ENCODE peak calls at places on chromosomes 6 and 20, in five cellular contexts. N is A549, O is IMR-90, F is gastrocnemius medialis, D is Peyer's patch. C is an unnamed sample.

GRCh38 chr6:137715589-137716045 is 151.4 kb upstream of the TNFAIP3 start:
- DNase-seq in F (no peak), D (no peak), O (peak), N (no peak), C (no peak)

GRCh38 chr20:59151820-59152219 is 11.8 kb upstream of the ZNF831 start:
- DNase-seq in N (no peak), D (no peak), F (no peak), O (no peak), C (no peak)

GRCh38 chr20:420169-420620 is 12.1 kb downstream of the RBCK1 start:
- DNase-seq in O (no peak), F (no peak), N (no peak), D (no peak), C (no peak)

GRCh38 chr20:60088236-60088635 is 130.0 kb downstream of the CDH26 start:
- DNase-seq in O (no peak), D (no peak), F (no peak), N (no peak), C (no peak)

GRCh38 chr6:134920422-134920821 is 29.5 kb downstream of the ALDH8A1 start:
- DNase-seq in N (no peak), O (no peak), F (no peak), D (no peak), C (no peak)

GRCh38 chr6:127436578-127437110 is 22.5 kb downstream of the KIAA0408 start:
- DNase-seq in O (no peak), F (peak), N (no peak), D (no peak), C (no peak)

GRCh38 chr6:127635091-127635490 is 58.1 kb downstream of the C6orf58 start:
- DNase-seq in N (no peak), O (no peak), F (no peak), D (no peak), C (no peak)

GRCh38 chr20:444862-445426 is 17.4 kb downstream of the TBC1D20 start:
- DNase-seq in F (peak), O (peak), D (no peak), N (no peak), C (peak)

GRCh38 chr6:104625536-104625935 is 234.2 kb downstream of the HACE1 start:
- DNase-seq in D (no peak), O (peak), N (no peak), F (no peak), C (no peak)

GRCh38 chr20:10093087-10093591 is 58.4 kb downstream of the ANKEF1 start:
- DNase-seq in O (peak), F (no peak), D (no peak), N (peak), C (peak)

GRCh38 chr6:40160826-40161225 is 226.6 kb upstream of the MOCS1 start:
- DNase-seq in O (no peak), N (no peak), F (no peak), D (no peak), C (no peak)

GRCh38 chr6:170162011-170162770 is 128.7 kb downstream of the DLL1 start:
- DNase-seq in F (no peak), O (no peak), N (no peak), D (no peak), C (no peak)

GRCh38 chr6:111872521-111873177 is 603 bp downstream of the FYN start:
- DNase-seq in D (peak), F (peak), N (no peak), O (peak), C (peak)
- TF ChIP-seq POLR2A in D (no peak), F (no peak), N (no peak), O (no peak), C (no peak)

GRCh38 chr6:150005761-150006651 is 19.3 kb downstream of the RAET1L start:
- DNase-seq in D (no peak), F (no peak), N (no peak), O (no peak), C (no peak)
- H3K4me3 ChIP-seq in D (peak), F (peak), N (peak), O (peak), C (peak)

DNA sequence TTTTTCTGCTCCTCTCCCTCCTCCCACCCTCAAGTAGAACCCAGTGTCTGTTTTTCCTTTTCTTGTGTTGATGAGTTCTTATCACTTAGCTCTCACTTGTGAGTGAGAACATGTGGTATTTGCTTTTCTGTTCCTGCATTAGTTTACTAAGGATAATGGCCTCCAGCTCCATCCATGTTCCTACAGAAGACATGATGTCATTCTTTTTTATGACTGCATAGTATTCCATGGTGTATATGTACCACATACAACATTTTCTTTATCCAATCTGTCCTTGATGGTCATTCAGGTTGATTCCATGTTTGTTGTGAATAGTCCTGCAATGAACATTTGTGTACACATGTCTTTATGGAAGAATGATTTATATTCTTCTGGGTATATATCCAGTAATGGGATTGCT is 81.0 kb downstream of the TOX2 start:
- DNase-seq in D (no peak), F (no peak), O (no peak), N (no peak), C (no peak)
- TF ChIP-seq POLR2A in D (no peak), F (no peak), O (no peak), N (no peak), C (no peak)

DNA sequence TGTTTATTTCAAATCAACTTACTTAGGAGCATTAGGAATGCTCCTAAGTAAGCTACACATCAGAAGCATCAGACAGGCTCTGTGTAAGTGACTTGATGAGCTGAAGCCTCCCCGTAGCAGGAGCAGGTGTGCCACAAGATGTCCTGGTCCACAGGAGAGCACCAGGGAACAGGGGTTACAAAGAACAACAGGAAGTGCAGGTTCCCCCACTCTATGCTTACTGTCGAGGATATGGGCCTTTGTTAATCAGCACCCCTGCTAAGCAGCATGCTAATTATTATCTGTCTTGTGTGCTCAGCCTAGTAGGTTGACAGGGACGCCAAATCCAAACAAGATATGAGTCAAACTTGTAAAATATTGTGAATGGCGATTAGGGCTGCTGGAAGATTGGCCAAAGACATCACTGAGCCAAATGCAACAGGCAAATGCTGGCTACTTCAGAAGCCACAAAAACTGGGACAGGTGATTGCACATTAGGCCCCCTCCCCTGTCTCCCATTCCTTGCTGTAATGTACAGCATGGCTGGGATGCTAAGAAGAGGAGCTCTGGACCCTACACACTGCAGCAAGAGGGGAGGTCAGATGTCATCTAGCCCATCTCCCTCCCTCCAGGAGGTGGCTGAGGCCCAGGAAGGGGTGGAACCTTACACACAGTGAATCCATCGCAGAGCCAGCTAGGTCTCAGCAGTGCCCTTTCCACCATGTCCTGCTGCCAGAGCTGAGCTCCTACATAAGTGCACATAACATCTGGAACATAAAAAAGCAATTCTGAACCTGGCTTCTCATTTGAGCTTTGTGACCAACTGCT is 947 bp downstream of the TGM3 start:
- DNase-seq in F (no peak), N (no peak), O (no peak), D (no peak), C (no peak)
- H3K4me3 ChIP-seq in F (no peak), N (no peak), O (no peak), D (no peak), C (no peak)

GRCh38 chr6:44250067-44250717 is 3.3 kb downstream of the HSP90AB1 start:
- DNase-seq in F (no peak), D (no peak), N (no peak), O (no peak), C (no peak)

GRCh38 chr6:44250718-44251123 is 3.8 kb downstream of the HSP90AB1 start:
- DNase-seq in O (no peak), F (no peak), N (no peak), D (no peak), C (no peak)

GRCh38 chr6:44247338-44248302 is 719 bp downstream of the HSP90AB1 start:
- DNase-seq in O (peak), N (no peak), D (peak), F (peak), C (peak)

GRCh38 chr6:44248579-44248978 is 1.7 kb downstream of the HSP90AB1 start:
- DNase-seq in O (no peak), N (no peak), F (no peak), D (no peak), C (no peak)

GRCh38 chr6:44249082-44249748 is 2.3 kb downstream of the HSP90AB1 start:
- DNase-seq in F (no peak), N (no peak), O (no peak), D (no peak), C (peak)
- TF ChIP-seq POLR2A in F (no peak), N (no peak), O (no peak), D (no peak), C (no peak)

GRCh38 chr20:31665753-31666152 is 28.0 kb downstream of the COX4I2 start:
- DNase-seq in D (no peak), F (no peak), O (no peak), N (no peak), C (no peak)
- H3K4me3 ChIP-seq in D (no peak), F (no peak), O (no peak), N (no peak), C (no peak)

DNA sequence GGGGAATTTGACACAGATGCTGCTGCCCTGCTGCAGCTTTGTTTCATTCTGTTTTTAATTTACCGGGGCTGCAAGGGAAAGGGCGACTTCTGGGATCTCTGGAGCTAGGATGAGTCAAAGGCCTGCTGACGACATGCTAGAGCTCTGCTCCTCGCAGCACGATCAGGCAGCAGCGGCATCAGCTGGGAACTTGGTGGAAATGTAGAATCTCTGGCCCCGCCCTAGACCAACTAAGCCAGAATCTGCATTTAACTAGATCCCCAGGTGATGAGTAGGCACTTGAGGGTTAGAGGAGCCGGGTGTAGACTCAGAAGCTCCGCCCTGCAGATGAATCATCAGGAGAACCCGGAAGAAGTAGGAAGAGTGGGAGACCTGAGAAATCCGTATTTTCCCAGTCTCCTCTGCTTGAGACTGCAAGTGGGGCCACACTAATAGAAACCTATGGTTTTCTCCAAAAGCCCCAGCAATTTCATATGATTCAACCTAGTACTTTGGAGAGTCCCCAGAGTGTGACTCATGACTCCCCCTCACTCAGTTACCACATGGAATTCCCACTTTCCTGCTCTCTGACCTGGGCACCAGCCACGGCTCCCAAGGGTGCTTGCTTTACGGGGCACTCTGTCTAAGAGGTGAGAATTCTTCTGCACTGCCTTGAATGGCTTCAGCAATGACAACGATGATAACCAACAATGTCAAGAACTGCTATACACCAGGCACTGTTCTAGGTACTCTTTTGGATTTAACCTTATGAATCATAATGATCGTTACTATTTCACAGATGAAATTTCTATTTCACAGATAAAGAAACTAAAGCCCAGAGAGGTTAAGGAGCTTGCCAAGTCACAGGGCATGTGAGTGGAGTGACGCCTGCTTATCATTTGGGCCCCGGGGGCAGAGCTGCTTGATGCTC is 18.1 kb downstream of the TUBB2B start:
- DNase-seq in F (peak), N (peak), O (peak), D (no peak), C (no peak)
- TF ChIP-seq POLR2A in F (no peak), N (no peak), O (peak), D (no peak), C (no peak)

DNA sequence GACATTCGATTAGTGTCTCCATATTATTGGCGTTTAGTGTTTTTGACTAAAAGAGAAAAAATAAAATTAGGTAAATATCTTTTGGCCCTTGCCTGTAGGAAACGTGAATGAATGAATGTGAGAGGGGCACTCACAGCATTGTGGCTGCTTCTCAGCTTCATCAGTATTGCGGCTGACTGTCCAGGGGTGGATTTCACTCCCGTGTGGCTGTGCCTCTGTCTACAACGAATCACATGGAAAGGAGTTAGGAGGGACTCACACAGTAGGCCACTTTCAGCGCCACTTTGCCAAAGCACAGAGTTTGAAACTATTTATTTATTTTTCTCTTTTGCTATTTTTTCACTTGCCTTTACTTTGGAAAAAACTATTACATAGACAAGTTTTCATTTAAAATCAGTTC is 805 bp downstream of the TAGAP start:
- DNase-seq in F (no peak), N (no peak), D (no peak), O (no peak), C (no peak)
- H3K4me3 ChIP-seq in F (no peak), N (no peak), D (peak), O (no peak), C (no peak)

GRCh38 chr20:50381053-50381732 is 129.0 kb upstream of the PTPN1 start:
- DNase-seq in D (no peak), F (no peak), N (no peak), O (no peak), C (no peak)

GRCh38 chr20:50379991-50380696 is 130.0 kb upstream of the PTPN1 start:
- DNase-seq in D (no peak), N (no peak), O (no peak), F (no peak), C (no peak)

GRCh38 chr20:50380697-50381040 is 129.5 kb upstream of the PTPN1 start:
- DNase-seq in D (no peak), N (peak), F (no peak), O (peak), C (peak)

GRCh38 chr20:50378170-50379000 is 131.8 kb upstream of the PTPN1 start:
- DNase-seq in N (no peak), F (peak), D (no peak), O (peak), C (no peak)

GRCh38 chr20:50379049-50379990 is 130.9 kb upstream of the PTPN1 start:
- DNase-seq in D (peak), O (peak), F (peak), N (no peak), C (peak)
- TF ChIP-seq POLR2A in D (peak), O (peak), F (peak), N (no peak), C (peak)

C was measured in adrenal gland.